ENCODE peak calls at places on chromosomes 11 and 22, in seven cellular contexts. One of them, this sample, is unnamed.

GRCh38 chr11:19739872-19740271 is 27.2 kb downstream of the NAV2 start:
- DNase-seq in ecto neural progenitor cell: peak
- DNase-seq in activated T-cell treated with anti-CD3 and anti-CD28 coated beads, Interleukin-2, amount 50 U/mL, for 4 hours: no peak
- DNase-seq in activated CD4-positive, alpha-beta T cell treated with anti-CD3 and anti-CD28 coated beads, Interleukin-2, amount 50 U/mL, for 24 hours: no peak
- DNase-seq in T-helper 2 cell: no peak
- DNase-seq in germinal center: no peak
- DNase-seq in spleen: no peak
- DNase-seq in this sample: no peak

GRCh38 chr22:27129266-27129665 is 471.9 kb downstream of the MIAT start:
- DNase-seq in activated CD4-positive, alpha-beta T cell treated with anti-CD3 and anti-CD28 coated beads, Interleukin-2, amount 50 U/mL, for 24 hours: no peak
- DNase-seq in spleen: no peak
- DNase-seq in activated T-cell treated with anti-CD3 and anti-CD28 coated beads, Interleukin-2, amount 50 U/mL, for 4 hours: no peak
- DNase-seq in germinal center: no peak
- DNase-seq in ecto neural progenitor cell: no peak
- DNase-seq in T-helper 2 cell: no peak
- DNase-seq in this sample: no peak

GRCh38 chr11:10483174-10483573 is 28.1 kb downstream of the AMPD3 start:
- DNase-seq in ecto neural progenitor cell: no peak
- DNase-seq in germinal center: no peak
- DNase-seq in activated T-cell treated with anti-CD3 and anti-CD28 coated beads, Interleukin-2, amount 50 U/mL, for 4 hours: no peak
- DNase-seq in activated CD4-positive, alpha-beta T cell treated with anti-CD3 and anti-CD28 coated beads, Interleukin-2, amount 50 U/mL, for 24 hours: no peak
- DNase-seq in T-helper 2 cell: no peak
- DNase-seq in spleen: no peak
- DNase-seq in this sample: no peak

GRCh38 chr22:31680764-31681624 is 19.0 kb upstream of the PISD start:
- DNase-seq in activated CD4-positive, alpha-beta T cell treated with anti-CD3 and anti-CD28 coated beads, Interleukin-2, amount 50 U/mL, for 24 hours: no peak
- DNase-seq in germinal center: no peak
- DNase-seq in spleen: no peak
- DNase-seq in ecto neural progenitor cell: no peak
- DNase-seq in activated T-cell treated with anti-CD3 and anti-CD28 coated beads, Interleukin-2, amount 50 U/mL, for 4 hours: no peak
- DNase-seq in T-helper 2 cell: no peak
- DNase-seq in this sample: peak

GRCh38 chr22:40654522-40655167 is 18.1 kb upstream of the MRTFA start:
- DNase-seq in T-helper 2 cell: no peak
- DNase-seq in activated T-cell treated with anti-CD3 and anti-CD28 coated beads, Interleukin-2, amount 50 U/mL, for 4 hours: no peak
- DNase-seq in ecto neural progenitor cell: no peak
- DNase-seq in activated CD4-positive, alpha-beta T cell treated with anti-CD3 and anti-CD28 coated beads, Interleukin-2, amount 50 U/mL, for 24 hours: no peak
- DNase-seq in spleen: no peak
- DNase-seq in germinal center: no peak
- DNase-seq in this sample: no peak

GRCh38 chr22:38214248-38215056 is 12.7 kb downstream of the MAFF start:
- DNase-seq in T-helper 2 cell: peak
- DNase-seq in ecto neural progenitor cell: peak
- DNase-seq in activated T-cell treated with anti-CD3 and anti-CD28 coated beads, Interleukin-2, amount 50 U/mL, for 4 hours: peak
- DNase-seq in activated CD4-positive, alpha-beta T cell treated with anti-CD3 and anti-CD28 coated beads, Interleukin-2, amount 50 U/mL, for 24 hours: peak
- DNase-seq in spleen: peak
- DNase-seq in germinal center: peak
- DNase-seq in this sample: no peak

GRCh38 chr11:59102259-59102765 is 4.7 kb upstream of the FAM111B start:
- DNase-seq in germinal center: peak
- DNase-seq in T-helper 2 cell: peak
- DNase-seq in ecto neural progenitor cell: peak
- DNase-seq in activated T-cell treated with anti-CD3 and anti-CD28 coated beads, Interleukin-2, amount 50 U/mL, for 4 hours: peak
- DNase-seq in spleen: peak
- DNase-seq in activated CD4-positive, alpha-beta T cell treated with anti-CD3 and anti-CD28 coated beads, Interleukin-2, amount 50 U/mL, for 24 hours: peak
- DNase-seq in this sample: no peak

GRCh38 chr11:62544521-62545436 is 1.8 kb downstream of the AHNAK start:
- DNase-seq in spleen: no peak
- DNase-seq in ecto neural progenitor cell: peak
- DNase-seq in germinal center: no peak
- DNase-seq in activated T-cell treated with anti-CD3 and anti-CD28 coated beads, Interleukin-2, amount 50 U/mL, for 4 hours: no peak
- DNase-seq in T-helper 2 cell: no peak
- DNase-seq in activated CD4-positive, alpha-beta T cell treated with anti-CD3 and anti-CD28 coated beads, Interleukin-2, amount 50 U/mL, for 24 hours: no peak
- DNase-seq in this sample: no peak

GRCh38 chr22:39444937-39445465 is 11.8 kb upstream of the MGAT3 start:
- DNase-seq in ecto neural progenitor cell: no peak
- DNase-seq in activated CD4-positive, alpha-beta T cell treated with anti-CD3 and anti-CD28 coated beads, Interleukin-2, amount 50 U/mL, for 24 hours: no peak
- DNase-seq in activated T-cell treated with anti-CD3 and anti-CD28 coated beads, Interleukin-2, amount 50 U/mL, for 4 hours: no peak
- DNase-seq in spleen: no peak
- DNase-seq in germinal center: no peak
- DNase-seq in T-helper 2 cell: no peak
- DNase-seq in this sample: no peak

GRCh38 chr22:39598017-39598965 is 27.7 kb downstream of the CACNA1I start:
- DNase-seq in activated CD4-positive, alpha-beta T cell treated with anti-CD3 and anti-CD28 coated beads, Interleukin-2, amount 50 U/mL, for 24 hours: peak
- DNase-seq in germinal center: peak
- DNase-seq in ecto neural progenitor cell: peak
- DNase-seq in spleen: peak
- DNase-seq in activated T-cell treated with anti-CD3 and anti-CD28 coated beads, Interleukin-2, amount 50 U/mL, for 4 hours: peak
- DNase-seq in T-helper 2 cell: peak
- DNase-seq in this sample: no peak

GRCh38 chr11:65110354-65110861 is 1.3 kb upstream of the TM7SF2 start:
- DNase-seq in activated T-cell treated with anti-CD3 and anti-CD28 coated beads, Interleukin-2, amount 50 U/mL, for 4 hours: peak
- DNase-seq in spleen: peak
- DNase-seq in ecto neural progenitor cell: peak
- DNase-seq in germinal center: peak
- DNase-seq in activated CD4-positive, alpha-beta T cell treated with anti-CD3 and anti-CD28 coated beads, Interleukin-2, amount 50 U/mL, for 24 hours: peak
- DNase-seq in T-helper 2 cell: peak
- DNase-seq in this sample: peak

GRCh38 chr11:94774345-94774744 is 6.2 kb downstream of the AMOTL1 start:
- DNase-seq in activated CD4-positive, alpha-beta T cell treated with anti-CD3 and anti-CD28 coated beads, Interleukin-2, amount 50 U/mL, for 24 hours: no peak
- DNase-seq in activated T-cell treated with anti-CD3 and anti-CD28 coated beads, Interleukin-2, amount 50 U/mL, for 4 hours: no peak
- DNase-seq in spleen: no peak
- DNase-seq in germinal center: no peak
- DNase-seq in ecto neural progenitor cell: no peak
- DNase-seq in T-helper 2 cell: no peak
- DNase-seq in this sample: no peak

GRCh38 chr11:114228401-114229061 is 67.7 kb upstream of the NNMT start:
- DNase-seq in activated CD4-positive, alpha-beta T cell treated with anti-CD3 and anti-CD28 coated beads, Interleukin-2, amount 50 U/mL, for 24 hours: no peak
- DNase-seq in ecto neural progenitor cell: no peak
- DNase-seq in germinal center: no peak
- DNase-seq in activated T-cell treated with anti-CD3 and anti-CD28 coated beads, Interleukin-2, amount 50 U/mL, for 4 hours: no peak
- DNase-seq in spleen: no peak
- DNase-seq in T-helper 2 cell: no peak
- DNase-seq in this sample: no peak

GRCh38 chr11:31834237-31834636 is 23.1 kb upstream of the PAX6 start:
- DNase-seq in spleen: no peak
- DNase-seq in activated CD4-positive, alpha-beta T cell treated with anti-CD3 and anti-CD28 coated beads, Interleukin-2, amount 50 U/mL, for 24 hours: no peak
- DNase-seq in ecto neural progenitor cell: no peak
- DNase-seq in activated T-cell treated with anti-CD3 and anti-CD28 coated beads, Interleukin-2, amount 50 U/mL, for 4 hours: no peak
- DNase-seq in T-helper 2 cell: no peak
- DNase-seq in germinal center: no peak
- DNase-seq in this sample: no peak

GRCh38 chr11:129614256-129614944 is 201.2 kb upstream of the TMEM45B start:
- DNase-seq in activated CD4-positive, alpha-beta T cell treated with anti-CD3 and anti-CD28 coated beads, Interleukin-2, amount 50 U/mL, for 24 hours: no peak
- DNase-seq in spleen: no peak
- DNase-seq in activated T-cell treated with anti-CD3 and anti-CD28 coated beads, Interleukin-2, amount 50 U/mL, for 4 hours: no peak
- DNase-seq in T-helper 2 cell: no peak
- DNase-seq in ecto neural progenitor cell: no peak
- DNase-seq in germinal center: no peak
- DNase-seq in this sample: no peak

GRCh38 chr11:100010393-100010792 is 676.7 kb upstream of the ARHGAP42 start:
- DNase-seq in germinal center: no peak
- DNase-seq in spleen: no peak
- DNase-seq in ecto neural progenitor cell: no peak
- DNase-seq in activated CD4-positive, alpha-beta T cell treated with anti-CD3 and anti-CD28 coated beads, Interleukin-2, amount 50 U/mL, for 24 hours: no peak
- DNase-seq in activated T-cell treated with anti-CD3 and anti-CD28 coated beads, Interleukin-2, amount 50 U/mL, for 4 hours: no peak
- DNase-seq in T-helper 2 cell: no peak
- DNase-seq in this sample: no peak